ENCODE peak calls at places on chromosomes 1 and 21, in ten cellular contexts. M, K, J, H, W, S, X, Y, I and F are unnamed samples.

GRCh38 chr1:191963781-191964455 is 194.3 kb upstream of the RGS18 start:
- DNase-seq in M (no peak), K (peak), J (no peak), H (no peak), W (no peak), S (peak), X (peak), Y (no peak), I (no peak), F (no peak)

GRCh38 chr1:61477301-61477700 is 247.6 kb downstream of the TM2D1 start:
- DNase-seq in M (peak), K (no peak), J (no peak), H (no peak), W (no peak), S (no peak), X (no peak), Y (no peak), I (peak), F (no peak)

GRCh38 chr1:119040906-119041305 is 52.8 kb upstream of the TBX15 start:
- DNase-seq in M (no peak), K (no peak), J (no peak), H (no peak), W (no peak), S (no peak), X (peak), Y (no peak), I (no peak), F (no peak)

GRCh38 chr1:238589843-238590435 is 699.2 kb upstream of the ZP4 start:
- DNase-seq in M (no peak), K (peak), J (no peak), H (no peak), W (no peak), S (peak), X (peak), Y (no peak), I (no peak), F (no peak)

GRCh38 chr1:107286125-107286524 is 145.3 kb downstream of the NTNG1 start:
- DNase-seq in M (no peak), K (no peak), J (no peak), H (no peak), W (peak), S (no peak), X (no peak), Y (no peak), I (no peak), F (no peak)

GRCh38 chr1:184219414-184219813 is 167.4 kb upstream of the C1orf21 start:
- DNase-seq in M (no peak), K (no peak), J (no peak), H (no peak), W (no peak), S (no peak), X (peak), Y (no peak), I (no peak), F (no peak)

GRCh38 chr21:15868940-15869339 is 139.2 kb downstream of the USP25 start:
- DNase-seq in M (no peak), K (no peak), J (no peak), H (no peak), W (no peak), S (no peak), X (no peak), Y (no peak), I (no peak), F (no peak)

GRCh38 chr1:171141336-171142051 is 43.6 kb upstream of the FMO2 start:
- DNase-seq in M (peak), K (peak), J (peak), H (no peak), W (no peak), S (peak), X (peak), Y (no peak), I (no peak), F (no peak)

GRCh38 chr21:15061284-15061683 is 3.5 kb downstream of the NRIP1 start:
- DNase-seq in M (no peak), K (no peak), J (no peak), H (no peak), W (no peak), S (no peak), X (no peak), Y (no peak), I (no peak), F (no peak)

GRCh38 chr1:199898654-199899053 is 128.9 kb upstream of the NR5A2 start:
- DNase-seq in M (no peak), K (peak), J (no peak), H (peak), W (no peak), S (no peak), X (no peak), Y (no peak), I (no peak), F (no peak)

GRCh38 chr1:39410915-39411436 is 80.5 kb upstream of the BMP8A start:
- DNase-seq in M (peak), K (peak), J (no peak), H (peak), W (peak), S (peak), X (peak), Y (no peak), I (peak), F (peak)

GRCh38 chr21:21632926-21633325 is 634.7 kb downstream of the NCAM2 start:
- DNase-seq in M (no peak), K (peak), J (no peak), H (no peak), W (no peak), S (no peak), X (no peak), Y (no peak), I (no peak), F (no peak)

GRCh38 chr21:16294128-16294527 is 564.3 kb downstream of the USP25 start:
- DNase-seq in M (no peak), K (no peak), J (no peak), H (no peak), W (no peak), S (no peak), X (no peak), Y (no peak), I (no peak), F (no peak)

GRCh38 chr21:44533891-44534627 is 5.9 kb downstream of the KRTAP10-1 start:
- DNase-seq in M (no peak), K (no peak), J (no peak), H (no peak), W (no peak), S (no peak), X (no peak), Y (no peak), I (peak), F (no peak)

GRCh38 chr1:207910678-207911354 is at the start of gene CD34:
- DNase-seq in M (peak), K (peak), J (no peak), H (no peak), W (no peak), S (no peak), X (peak), Y (no peak), I (peak), F (no peak)

GRCh38 chr1:112359961-112360767 is 35.9 kb upstream of the CTTNBP2NL start:
- DNase-seq in M (peak), K (peak), J (no peak), H (no peak), W (no peak), S (peak), X (peak), Y (no peak), I (peak), F (no peak)

GRCh38 chr1:168920456-168921094 is 185.9 kb upstream of the ATP1B1 start:
- DNase-seq in M (no peak), K (no peak), J (no peak), H (peak), W (no peak), S (no peak), X (peak), Y (no peak), I (no peak), F (no peak)

GRCh38 chr1:117802546-117803257 is 126.7 kb downstream of the GDAP2 start:
- DNase-seq in M (no peak), K (peak), J (no peak), H (no peak), W (no peak), S (no peak), X (no peak), Y (no peak), I (no peak), F (no peak)

GRCh38 chr1:95233321-95233736 is 681 bp upstream of the RWDD3 start:
- DNase-seq in M (no peak), K (peak), J (no peak), H (peak), W (no peak), S (no peak), X (no peak), Y (no peak), I (no peak), F (no peak)

GRCh38 chr1:55833452-55834160 is 618.4 kb upstream of the USP24 start:
- DNase-seq in M (no peak), K (peak), J (no peak), H (no peak), W (no peak), S (peak), X (peak), Y (no peak), I (no peak), F (no peak)

GRCh38 chr21:38958940-38959685 is 153.4 kb downstream of the ETS2 start:
- DNase-seq in M (no peak), K (peak), J (no peak), H (no peak), W (no peak), S (peak), X (peak), Y (no peak), I (no peak), F (no peak)

GRCh38 chr1:156750191-156750931 is 1.1 kb downstream of the HDGF start:
- DNase-seq in M (peak), K (peak), J (no peak), H (peak), W (no peak), S (no peak), X (peak), Y (no peak), I (no peak), F (peak)

GRCh38 chr1:67683736-67684525 is 1.1 kb upstream of the GADD45A start:
- DNase-seq in M (no peak), K (peak), J (no peak), H (peak), W (peak), S (peak), X (peak), Y (no peak), I (no peak), F (no peak)

GRCh38 chr1:212727386-212728181 is 27.9 kb upstream of the BATF3 start:
- DNase-seq in M (no peak), K (peak), J (no peak), H (no peak), W (no peak), S (peak), X (peak), Y (no peak), I (no peak), F (no peak)

GRCh38 chr1:180571832-180572636 is 13.3 kb downstream of the OVAAL start:
- DNase-seq in M (no peak), K (peak), J (no peak), H (peak), W (no peak), S (no peak), X (peak), Y (no peak), I (no peak), F (no peak)

GRCh38 chr1:13583592-13583963 is at the start of gene PDPN:
- DNase-seq in M (peak), K (peak), J (no peak), H (no peak), W (no peak), S (peak), X (peak), Y (no peak), I (peak), F (no peak)

GRCh38 chr21:43188181-43188580 is 19.4 kb downstream of the CRYAA start:
- DNase-seq in M (no peak), K (no peak), J (no peak), H (no peak), W (no peak), S (no peak), X (no peak), Y (no peak), I (peak), F (no peak)

GRCh38 chr21:44415073-44416025 is 40.0 kb upstream of the LRRC3 start:
- DNase-seq in M (peak), K (no peak), J (peak), H (no peak), W (no peak), S (no peak), X (no peak), Y (no peak), I (no peak), F (no peak)

GRCh38 chr21:43975469-43976098 is 36.5 kb upstream of the TRAPPC10 start:
- DNase-seq in M (peak), K (peak), J (no peak), H (peak), W (peak), S (peak), X (peak), Y (peak), I (peak), F (peak)

GRCh38 chr1:116279715-116280114 is 93.3 kb upstream of the ATP1A1 start:
- DNase-seq in M (no peak), K (no peak), J (no peak), H (no peak), W (no peak), S (no peak), X (no peak), Y (no peak), I (no peak), F (no peak)

GRCh38 chr1:82411604-82412003 is 610.9 kb downstream of the ADGRL2 start:
- DNase-seq in M (no peak), K (no peak), J (no peak), H (no peak), W (no peak), S (no peak), X (no peak), Y (no peak), I (no peak), F (no peak)

GRCh38 chr1:166937962-166938361 is 37.4 kb downstream of the ILDR2 start:
- DNase-seq in M (no peak), K (no peak), J (no peak), H (no peak), W (no peak), S (no peak), X (no peak), Y (no peak), I (no peak), F (no peak)

GRCh38 chr1:94335950-94336349 is 82.2 kb upstream of the ABCD3 start:
- DNase-seq in M (peak), K (peak), J (peak), H (peak), W (peak), S (peak), X (peak), Y (no peak), I (peak), F (peak)

GRCh38 chr1:234858722-234859121 is 248.7 kb upstream of the IRF2BP2 start:
- DNase-seq in M (no peak), K (peak), J (no peak), H (no peak), W (no peak), S (no peak), X (no peak), Y (no peak), I (no peak), F (no peak)

GRCh38 chr1:161487483-161487827 is 17.8 kb upstream of the FCGR2A start:
- DNase-seq in M (no peak), K (peak), J (no peak), H (peak), W (no peak), S (peak), X (peak), Y (no peak), I (no peak), F (no peak)

GRCh38 chr1:100834779-100835645 is 59.6 kb downstream of the EXTL2 start:
- DNase-seq in M (peak), K (no peak), J (no peak), H (peak), W (peak), S (no peak), X (peak), Y (no peak), I (no peak), F (no peak)

GRCh38 chr1:36023098-36023769 is 60.7 kb upstream of the TEKT2 start:
- DNase-seq in M (no peak), K (no peak), J (no peak), H (no peak), W (peak), S (no peak), X (no peak), Y (no peak), I (no peak), F (peak)